ENCODE peak calls at places on chromosome 7, in five cellular contexts. One of them, this sample, is unnamed. For H3K9me3, the result is how much of the 10 kb centered on the place peaks cover.

GRCh38 chr7:31080112-31080511 is 28.0 kb downstream of the ADCYAP1R1 start:
- DNase-seq in endothelial cell of umbilical vein: no peak
- DNase-seq in prostate gland: no peak
- DNase-seq in stomach: no peak
- DNase-seq in spleen: peak
- DNase-seq in this sample: no peak

GRCh38 chr7:138785587-138786437 is 12.0 kb upstream of the TMEM213 start:
- DNase-seq in spleen: peak
- DNase-seq in stomach: no peak
- DNase-seq in endothelial cell of umbilical vein: no peak
- DNase-seq in prostate gland: no peak
- DNase-seq in this sample: no peak

GRCh38 chr7:23183279-23184012 is 1.6 kb downstream of the NUP42 start:
- DNase-seq in stomach: no peak
- DNase-seq in spleen: no peak
- DNase-seq in endothelial cell of umbilical vein: no peak
- DNase-seq in prostate gland: no peak
- DNase-seq in this sample: no peak

GRCh38 chr7:104207348-104207730 is 474 bp downstream of the ORC5 start:
- DNase-seq in spleen: no peak
- DNase-seq in endothelial cell of umbilical vein: peak
- DNase-seq in prostate gland: no peak
- DNase-seq in stomach: no peak
- DNase-seq in this sample: no peak

GRCh38 chr7:19113855-19114590 is 3.4 kb downstream of the TWIST1 start:
- DNase-seq in spleen: no peak
- DNase-seq in stomach: no peak
- DNase-seq in endothelial cell of umbilical vein: no peak
- DNase-seq in prostate gland: no peak
- DNase-seq in this sample: no peak

GRCh38 chr7:36360244-36360643 is 29.4 kb upstream of the ANLN start:
- DNase-seq in endothelial cell of umbilical vein: no peak
- DNase-seq in spleen: no peak
- DNase-seq in prostate gland: no peak
- DNase-seq in stomach: no peak
- DNase-seq in this sample: no peak

GRCh38 chr7:116138202-116138801 is 72.0 kb upstream of the TES start:
- DNase-seq in prostate gland: peak
- DNase-seq in spleen: no peak
- DNase-seq in endothelial cell of umbilical vein: peak
- DNase-seq in stomach: no peak
- DNase-seq in this sample: peak

GRCh38 chr7:98617051-98617959 is at the start of gene NPTX2:
- DNase-seq in spleen: no peak
- DNase-seq in stomach: no peak
- DNase-seq in prostate gland: peak
- DNase-seq in endothelial cell of umbilical vein: no peak
- DNase-seq in this sample: no peak

GRCh38 chr7:107505997-107506682 is 36.3 kb downstream of the GPR22 start:
- DNase-seq in stomach: peak
- DNase-seq in prostate gland: peak
- DNase-seq in endothelial cell of umbilical vein: no peak
- DNase-seq in spleen: no peak
- DNase-seq in this sample: no peak

GRCh38 chr7:98281757-98282652 is 519 bp downstream of the BRI3 start:
- DNase-seq in endothelial cell of umbilical vein: peak
- DNase-seq in spleen: peak
- DNase-seq in stomach: peak
- DNase-seq in prostate gland: no peak
- DNase-seq in this sample: no peak

GRCh38 chr7:151309306-151309705 is 32.3 kb upstream of the NUB1 start:
- DNase-seq in endothelial cell of umbilical vein: no peak
- DNase-seq in stomach: no peak
- DNase-seq in spleen: no peak
- DNase-seq in prostate gland: no peak
- DNase-seq in this sample: no peak

GRCh38 chr7:92873776-92874175 is 37.4 kb upstream of the CDK6 start:
- DNase-seq in endothelial cell of umbilical vein: peak
- DNase-seq in prostate gland: no peak
- DNase-seq in stomach: no peak
- DNase-seq in spleen: no peak
- DNase-seq in this sample: no peak

GRCh38 chr7:112358456-112358855 is 91.8 kb upstream of the IFRD1 start:
- DNase-seq in spleen: no peak
- DNase-seq in endothelial cell of umbilical vein: no peak
- DNase-seq in stomach: no peak
- DNase-seq in prostate gland: no peak
- DNase-seq in this sample: no peak

GRCh38 chr7:85065888-85066485 is 120.9 kb downstream of the SEMA3D start:
- DNase-seq in endothelial cell of umbilical vein: no peak
- DNase-seq in stomach: no peak
- DNase-seq in prostate gland: no peak
- DNase-seq in spleen: no peak
- DNase-seq in this sample: no peak

GRCh38 chr7:6057316-6058128 is 26.3 kb downstream of the ANKRD61 start:
- DNase-seq in prostate gland: no peak
- DNase-seq in endothelial cell of umbilical vein: no peak
- DNase-seq in stomach: no peak
- DNase-seq in spleen: peak
- DNase-seq in this sample: no peak

GRCh38 chr7:101817031-101817929 is at the start of gene CUX1:
- DNase-seq in spleen: peak
- DNase-seq in endothelial cell of umbilical vein: no peak
- DNase-seq in prostate gland: peak
- DNase-seq in stomach: peak
- DNase-seq in this sample: no peak

GRCh38 chr7:261341-262250 is 28.4 kb upstream of the FOXL3 start:
- DNase-seq in prostate gland: no peak
- DNase-seq in spleen: peak
- DNase-seq in stomach: no peak
- DNase-seq in endothelial cell of umbilical vein: no peak
- DNase-seq in this sample: no peak
- H3K9me3 ChIP-seq in prostate gland: under half
- H3K9me3 ChIP-seq in spleen: under half
- H3K9me3 ChIP-seq in stomach: under half
- H3K9me3 ChIP-seq in endothelial cell of umbilical vein: under half
- H3K9me3 ChIP-seq in this sample: under half

GRCh38 chr7:90948085-90948484 is 316.1 kb upstream of the FZD1 start:
- DNase-seq in endothelial cell of umbilical vein: no peak
- DNase-seq in stomach: no peak
- DNase-seq in prostate gland: no peak
- DNase-seq in spleen: no peak
- DNase-seq in this sample: no peak
- TF ChIP-seq POLR2AphosphoS5 in endothelial cell of umbilical vein: no peak
- TF ChIP-seq POLR2AphosphoS5 in stomach: no peak
- TF ChIP-seq POLR2AphosphoS5 in prostate gland: no peak
- TF ChIP-seq POLR2AphosphoS5 in spleen: no peak
- TF ChIP-seq POLR2AphosphoS5 in this sample: no peak

GRCh38 chr7:64469673-64470072 is 93.2 kb downstream of the ZNF680 start:
- DNase-seq in stomach: no peak
- DNase-seq in spleen: no peak
- DNase-seq in prostate gland: no peak
- DNase-seq in endothelial cell of umbilical vein: no peak
- DNase-seq in this sample: no peak
- H3K9me3 ChIP-seq in stomach: half or more
- H3K9me3 ChIP-seq in spleen: under half
- H3K9me3 ChIP-seq in prostate gland: under half
- H3K9me3 ChIP-seq in endothelial cell of umbilical vein: under half
- H3K9me3 ChIP-seq in this sample: under half

GRCh38 chr7:37421820-37422219 is 26.8 kb downstream of the ELMO1 start:
- DNase-seq in endothelial cell of umbilical vein: no peak
- DNase-seq in spleen: no peak
- DNase-seq in prostate gland: no peak
- DNase-seq in stomach: no peak
- DNase-seq in this sample: no peak
- TF ChIP-seq POLR2AphosphoS5 in endothelial cell of umbilical vein: no peak
- TF ChIP-seq POLR2AphosphoS5 in spleen: no peak
- TF ChIP-seq POLR2AphosphoS5 in prostate gland: no peak
- TF ChIP-seq POLR2AphosphoS5 in stomach: peak
- TF ChIP-seq POLR2AphosphoS5 in this sample: no peak

GRCh38 chr7:14637968-14638367 is 264.6 kb downstream of the DGKB start:
- DNase-seq in spleen: no peak
- DNase-seq in prostate gland: no peak
- DNase-seq in endothelial cell of umbilical vein: no peak
- DNase-seq in stomach: no peak
- DNase-seq in this sample: no peak

GRCh38 chr7:14639329-14639728 is 263.2 kb downstream of the DGKB start:
- DNase-seq in spleen: no peak
- DNase-seq in stomach: no peak
- DNase-seq in endothelial cell of umbilical vein: no peak
- DNase-seq in prostate gland: no peak
- DNase-seq in this sample: no peak

GRCh38 chr7:14635955-14636354 is 266.6 kb downstream of the DGKB start:
- DNase-seq in prostate gland: no peak
- DNase-seq in endothelial cell of umbilical vein: no peak
- DNase-seq in spleen: no peak
- DNase-seq in stomach: no peak
- DNase-seq in this sample: no peak

GRCh38 chr7:14639801-14640200 is 262.8 kb downstream of the DGKB start:
- DNase-seq in stomach: no peak
- DNase-seq in endothelial cell of umbilical vein: no peak
- DNase-seq in spleen: no peak
- DNase-seq in prostate gland: no peak
- DNase-seq in this sample: no peak
- H3K9me3 ChIP-seq in stomach: under half
- H3K9me3 ChIP-seq in endothelial cell of umbilical vein: under half
- H3K9me3 ChIP-seq in spleen: under half
- H3K9me3 ChIP-seq in prostate gland: under half
- H3K9me3 ChIP-seq in this sample: under half

DNA sequence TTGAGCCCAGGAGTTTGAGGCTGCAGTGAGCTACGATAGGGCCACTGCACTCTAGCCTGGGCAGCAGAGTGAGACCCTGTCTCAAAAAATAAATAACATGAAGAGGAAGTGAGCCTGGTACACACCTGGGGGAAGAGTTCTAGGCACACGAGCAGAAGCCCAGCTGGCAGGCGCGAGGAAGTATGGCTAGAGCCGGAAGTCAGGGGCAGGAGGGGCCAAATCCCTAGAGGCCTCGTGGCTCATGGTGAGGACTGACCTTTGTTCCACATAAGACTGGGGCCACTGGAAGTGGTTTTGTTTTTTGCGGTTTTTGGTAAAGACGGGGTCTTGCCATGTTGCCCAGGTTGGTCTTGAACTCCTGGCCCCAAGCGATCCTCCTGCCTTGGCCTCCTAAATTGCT is 117.6 kb downstream of the HIP1 start:
- DNase-seq in prostate gland: no peak
- DNase-seq in spleen: peak
- DNase-seq in stomach: no peak
- DNase-seq in endothelial cell of umbilical vein: no peak
- DNase-seq in this sample: no peak
- TF ChIP-seq POLR2AphosphoS5 in prostate gland: no peak
- TF ChIP-seq POLR2AphosphoS5 in spleen: peak
- TF ChIP-seq POLR2AphosphoS5 in stomach: no peak
- TF ChIP-seq POLR2AphosphoS5 in endothelial cell of umbilical vein: no peak
- TF ChIP-seq POLR2AphosphoS5 in this sample: no peak

GRCh38 chr7:135179321-135179925 is 8.9 kb upstream of the CYREN start:
- DNase-seq in stomach: peak
- DNase-seq in endothelial cell of umbilical vein: no peak
- DNase-seq in spleen: peak
- DNase-seq in prostate gland: no peak
- DNase-seq in this sample: no peak

GRCh38 chr7:135181929-135182678 is 11.6 kb upstream of the CYREN start:
- DNase-seq in prostate gland: no peak
- DNase-seq in endothelial cell of umbilical vein: no peak
- DNase-seq in stomach: peak
- DNase-seq in spleen: peak
- DNase-seq in this sample: no peak

GRCh38 chr7:135178364-135178763 is 7.9 kb upstream of the CYREN start:
- DNase-seq in stomach: peak
- DNase-seq in endothelial cell of umbilical vein: no peak
- DNase-seq in spleen: no peak
- DNase-seq in prostate gland: no peak
- DNase-seq in this sample: no peak

GRCh38 chr7:135181261-135181928 is 10.9 kb upstream of the CYREN start:
- DNase-seq in stomach: no peak
- DNase-seq in spleen: no peak
- DNase-seq in endothelial cell of umbilical vein: no peak
- DNase-seq in prostate gland: no peak
- DNase-seq in this sample: no peak

GRCh38 chr7:135180122-135180521 is 9.6 kb upstream of the CYREN start:
- DNase-seq in spleen: no peak
- DNase-seq in stomach: no peak
- DNase-seq in endothelial cell of umbilical vein: no peak
- DNase-seq in prostate gland: no peak
- DNase-seq in this sample: no peak
- H3K9me3 ChIP-seq in spleen: under half
- H3K9me3 ChIP-seq in stomach: under half
- H3K9me3 ChIP-seq in endothelial cell of umbilical vein: under half
- H3K9me3 ChIP-seq in prostate gland: under half
- H3K9me3 ChIP-seq in this sample: under half

GRCh38 chr7:20288036-20288435 is 42.7 kb upstream of the ITGB8 start:
- DNase-seq in spleen: no peak
- DNase-seq in stomach: no peak
- DNase-seq in endothelial cell of umbilical vein: no peak
- DNase-seq in prostate gland: no peak
- DNase-seq in this sample: no peak
- TF ChIP-seq POLR2AphosphoS5 in spleen: no peak
- TF ChIP-seq POLR2AphosphoS5 in stomach: no peak
- TF ChIP-seq POLR2AphosphoS5 in endothelial cell of umbilical vein: no peak
- TF ChIP-seq POLR2AphosphoS5 in prostate gland: no peak
- TF ChIP-seq POLR2AphosphoS5 in this sample: no peak

DNA sequence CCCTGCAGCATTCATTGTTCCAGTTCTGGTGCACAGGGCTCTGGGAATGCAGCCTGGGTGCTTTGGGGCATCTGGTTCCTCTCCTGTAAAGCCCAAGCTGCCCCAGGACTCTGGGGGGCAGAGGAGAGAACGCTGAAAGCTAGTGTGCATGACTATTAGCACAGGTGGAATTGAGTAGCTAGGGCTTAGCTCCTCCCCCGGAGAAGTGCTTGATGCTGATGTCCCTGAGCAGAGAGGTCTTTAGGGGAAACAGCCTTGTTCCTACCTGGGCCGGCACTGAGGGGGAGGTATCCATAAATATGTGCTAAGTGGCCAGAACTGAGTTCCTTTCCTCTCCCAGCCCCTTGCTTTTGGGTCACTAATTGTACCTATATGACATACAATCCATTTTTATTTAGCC is 3.9 kb downstream of the ADCY1 start:
- DNase-seq in stomach: no peak
- DNase-seq in endothelial cell of umbilical vein: no peak
- DNase-seq in prostate gland: no peak
- DNase-seq in spleen: peak
- DNase-seq in this sample: no peak
- H3K9me3 ChIP-seq in stomach: under half
- H3K9me3 ChIP-seq in endothelial cell of umbilical vein: under half
- H3K9me3 ChIP-seq in prostate gland: under half
- H3K9me3 ChIP-seq in spleen: under half
- H3K9me3 ChIP-seq in this sample: under half

GRCh38 chr7:44963526-44964290 is 15.1 kb downstream of the MYO1G start:
- DNase-seq in prostate gland: no peak
- DNase-seq in endothelial cell of umbilical vein: no peak
- DNase-seq in stomach: no peak
- DNase-seq in spleen: peak
- DNase-seq in this sample: no peak

GRCh38 chr7:44965937-44966730 is 12.7 kb downstream of the MYO1G start:
- DNase-seq in prostate gland: no peak
- DNase-seq in stomach: no peak
- DNase-seq in spleen: peak
- DNase-seq in endothelial cell of umbilical vein: no peak
- DNase-seq in this sample: no peak

GRCh38 chr7:44965441-44965903 is 13.3 kb downstream of the MYO1G start:
- DNase-seq in prostate gland: no peak
- DNase-seq in stomach: no peak
- DNase-seq in endothelial cell of umbilical vein: no peak
- DNase-seq in spleen: peak
- DNase-seq in this sample: no peak

GRCh38 chr7:44964384-44964830 is 14.4 kb downstream of the MYO1G start:
- DNase-seq in endothelial cell of umbilical vein: peak
- DNase-seq in prostate gland: no peak
- DNase-seq in spleen: no peak
- DNase-seq in stomach: no peak
- DNase-seq in this sample: no peak

GRCh38 chr7:44964831-44965440 is 13.9 kb downstream of the MYO1G start:
- DNase-seq in prostate gland: no peak
- DNase-seq in stomach: no peak
- DNase-seq in spleen: no peak
- DNase-seq in endothelial cell of umbilical vein: no peak
- DNase-seq in this sample: no peak
- TF ChIP-seq POLR2AphosphoS5 in prostate gland: no peak
- TF ChIP-seq POLR2AphosphoS5 in stomach: no peak
- TF ChIP-seq POLR2AphosphoS5 in spleen: no peak
- TF ChIP-seq POLR2AphosphoS5 in endothelial cell of umbilical vein: no peak
- TF ChIP-seq POLR2AphosphoS5 in this sample: no peak

This sample was measured in Panc1.